ENCODE peak calls at places on chromosome 14, in nine cellular contexts. G is iPS-NIHi11, M is progenitor cell of endocrine pancreas, D is anterior cingulate cortex, X is mucosa of gallbladder, T is T-helper 2 cell, E is activated B cell treated with CpG ODN at 0.5 μM for 24 hours, C is psoas muscle, N is MG63. O is an unnamed sample.

GRCh38 chr14:99260652-99261551 is 11.1 kb downstream of the BCL11B start:
- DNase-seq in G (no peak), T (no peak), E (no peak), N (no peak), C (no peak), M (no peak), D (no peak), X (no peak), O (no peak)

GRCh38 chr14:71908141-71908540 is 24.1 kb upstream of the RGS6 start:
- DNase-seq in E (no peak), X (no peak), T (no peak), N (no peak), G (no peak), C (no peak), D (no peak), M (no peak), O (peak; percentile 25)

GRCh38 chr14:104239866-104240301 is 101.5 kb downstream of the KIF26A start:
- DNase-seq in X (no peak), E (peak; percentile 8), G (no peak), D (no peak), C (no peak), M (peak; percentile 15), T (no peak), N (no peak), O (no peak)

GRCh38 chr14:23078692-23079116 is 16.2 kb downstream of the ACIN1 start:
- DNase-seq in N (peak; percentile 91), D (no peak), T (no peak), G (no peak), M (no peak), X (peak; percentile 84), E (no peak), C (peak; percentile 78), O (peak; percentile 87)

GRCh38 chr14:103846569-103847438 is 571 bp downstream of the PPP1R13B start:
- DNase-seq in C (peak; percentile 57), M (peak; percentile 32), D (no peak), G (peak; percentile 67), N (peak; percentile 34), X (no peak), T (no peak), E (no peak), O (peak; percentile 38)

GRCh38 chr14:103356151-103356766 is 22.2 kb downstream of the EIF5 start:
- DNase-seq in N (no peak), T (no peak), E (no peak), M (no peak), C (no peak), D (no peak), X (no peak), G (no peak), O (no peak)

GRCh38 chr14:95564060-95564459 is 29.2 kb downstream of the GLRX5 start:
- DNase-seq in C (peak; percentile 47), T (no peak), M (no peak), X (no peak), D (no peak), G (no peak), N (peak; percentile 76), E (no peak), O (no peak)

GRCh38 chr14:49977126-49977841 is 84.4 kb downstream of the ARF6 start:
- DNase-seq in D (no peak), C (no peak), E (no peak), X (no peak), T (no peak), M (no peak), N (no peak), G (no peak), O (no peak)

GRCh38 chr14:61472025-61472672 is 150.8 kb downstream of the PRKCH start:
- DNase-seq in T (no peak), N (no peak), C (no peak), D (no peak), E (no peak), M (no peak), G (no peak), X (no peak), O (peak; percentile 84)

GRCh38 chr14:72736791-72737559 is 156.9 kb downstream of the DPF3 start:
- DNase-seq in E (no peak), D (no peak), N (no peak), M (no peak), C (no peak), T (no peak), G (no peak), X (no peak), O (no peak)

GRCh38 chr14:101823511-101824120 is 62.1 kb downstream of the PPP2R5C start:
- DNase-seq in G (no peak), C (no peak), E (no peak), X (peak; percentile 47), N (no peak), T (no peak), D (no peak), M (no peak), O (no peak)

GRCh38 chr14:65243766-65244442 is 141.6 kb upstream of the MAX start:
- DNase-seq in E (no peak), C (no peak), X (peak; percentile 42), N (peak; percentile 30), M (no peak), T (no peak), G (no peak), D (no peak), O (no peak)

GRCh38 chr14:48967419-48967818 is 618.8 kb downstream of the RPS29 start:
- DNase-seq in C (no peak), D (no peak), E (no peak), N (no peak), G (no peak), M (no peak), T (no peak), X (no peak), O (no peak)

GRCh38 chr14:61338457-61338856 is 17.1 kb downstream of the PRKCH start:
- DNase-seq in E (no peak), M (no peak), C (no peak), N (no peak), G (no peak), X (no peak), T (no peak), D (no peak), O (no peak)

GRCh38 chr14:93764211-93764659 is 24.1 kb downstream of the PRIMA1 start:
- DNase-seq in G (no peak), N (peak; percentile 66), M (no peak), X (peak; percentile 19), E (no peak), T (no peak), C (no peak), D (no peak), O (no peak)

GRCh38 chr14:90381999-90382451 is 14.8 kb upstream of the CALM1 start:
- DNase-seq in G (peak; percentile 36), E (no peak), M (peak; percentile 34), D (no peak), X (peak; percentile 93), T (no peak), N (no peak), C (peak; percentile 31), O (no peak)

GRCh38 chr14:102764220-102764671 is 13.0 kb upstream of the TRAF3 start:
- DNase-seq in G (no peak), T (no peak), E (peak; percentile 42), M (no peak), X (no peak), N (no peak), D (no peak), C (no peak), O (no peak)

GRCh38 chr14:55438066-55438683 is 2.2 kb downstream of the TBPL2 start:
- DNase-seq in N (no peak), M (no peak), D (no peak), G (peak; percentile 50), X (no peak), T (no peak), C (no peak), E (no peak), O (peak; percentile 51)

GRCh38 chr14:31320216-31320615 is 100.1 kb downstream of the HEATR5A start:
- DNase-seq in N (peak; percentile 82), X (no peak), E (no peak), G (no peak), T (no peak), M (no peak), C (peak; percentile 65), D (no peak), O (no peak)

GRCh38 chr14:70714055-70714550 is 72.4 kb downstream of the TTC9 start:
- DNase-seq in M (peak; percentile 34), D (no peak), X (peak; percentile 34), T (no peak), C (no peak), E (peak; percentile 22), G (peak; percentile 59), N (no peak), O (peak; percentile 58)

O was measured in ACHN.